ENCODE peak calls at places on chromosome 9, in six cellular contexts. G is fibroblast of lung, V is AG04449, B is T follicular helper cell, W is neuronal stem cell, I is AG08396. M is an unnamed sample.

GRCh38 chr9:112174223-112174964 is 703 bp downstream of the SUSD1 start:
- DNase-seq in V (no peak), G (peak), I (peak), B (peak), W (no peak), M (peak)

GRCh38 chr9:107260437-107261081 is 22.5 kb upstream of the RAD23B start:
- DNase-seq in G (no peak), W (peak), B (no peak), V (no peak), I (no peak), M (peak)

GRCh38 chr9:69936427-69936826 is 107.2 kb upstream of the MAMDC2 start:
- DNase-seq in G (peak), V (peak), W (no peak), B (no peak), I (peak), M (peak)

GRCh38 chr9:97820373-97820772 is 32.7 kb upstream of the FOXE1 start:
- DNase-seq in G (no peak), V (no peak), B (no peak), I (no peak), W (no peak), M (no peak)

GRCh38 chr9:135664266-135664665 is 1.2 kb downstream of the LCN9 start:
- DNase-seq in B (no peak), W (no peak), V (no peak), I (no peak), G (no peak), M (no peak)

GRCh38 chr9:21674894-21675293 is 127.5 kb upstream of the MTAP start:
- DNase-seq in G (no peak), V (no peak), B (no peak), W (no peak), I (no peak), M (no peak)

GRCh38 chr9:68981825-68982224 is 32.1 kb downstream of the PRKACG start:
- DNase-seq in V (no peak), W (no peak), G (no peak), B (no peak), I (no peak), M (no peak)

GRCh38 chr9:132226571-132227430 is 64.9 kb downstream of the NTNG2 start:
- DNase-seq in B (no peak), I (no peak), V (no peak), W (no peak), G (no peak), M (no peak)

GRCh38 chr9:28651050-28651722 is 1077.9 kb upstream of the C9orf72 start:
- DNase-seq in B (no peak), I (no peak), G (no peak), V (no peak), W (no peak), M (no peak)

GRCh38 chr9:37146372-37146771 is 26.0 kb downstream of the ZCCHC7 start:
- DNase-seq in I (no peak), B (no peak), V (no peak), W (no peak), G (no peak), M (peak)

GRCh38 chr9:136854842-136855460 is 2.8 kb downstream of the MAMDC4 start:
- DNase-seq in I (no peak), G (no peak), V (no peak), B (no peak), W (no peak), M (no peak)

GRCh38 chr9:22005700-22006605 is 3.2 kb downstream of the CDKN2B start:
- DNase-seq in W (no peak), B (no peak), G (peak), I (no peak), V (no peak), M (no peak)

GRCh38 chr9:128365525-128365924 is 5.6 kb upstream of the URM1 start:
- DNase-seq in G (no peak), I (no peak), B (no peak), V (no peak), W (no peak), M (no peak)